ENCODE peak calls at places on chromosome 18, in six cellular contexts. One of them, this sample, is unnamed.

GRCh38 chr18:58911241-58911640 is 46.6 kb downstream of the ZNF532 start:
- DNase-seq in right lobe of liver: no peak
- DNase-seq in A549: no peak
- DNase-seq in K562: no peak
- DNase-seq in ovary: no peak
- DNase-seq in adrenal gland: no peak
- DNase-seq in this sample: no peak

GRCh38 chr18:77006305-77007175 is 126.0 kb downstream of the MBP start:
- DNase-seq in right lobe of liver: no peak
- DNase-seq in A549: no peak
- DNase-seq in K562: no peak
- DNase-seq in ovary: no peak
- DNase-seq in adrenal gland: no peak
- DNase-seq in this sample: no peak

GRCh38 chr18:63606526-63606925 is 19.4 kb downstream of the SERPINB13 start:
- DNase-seq in right lobe of liver: no peak
- DNase-seq in A549: no peak
- DNase-seq in K562: no peak
- DNase-seq in ovary: no peak
- DNase-seq in adrenal gland: no peak
- DNase-seq in this sample: no peak

GRCh38 chr18:74778191-74778847 is 180.6 kb downstream of the ZNF407 start:
- DNase-seq in right lobe of liver: no peak
- DNase-seq in A549: no peak
- DNase-seq in K562: peak
- DNase-seq in ovary: no peak
- DNase-seq in adrenal gland: no peak
- DNase-seq in this sample: no peak

GRCh38 chr18:11516988-11517630 is 92.3 kb upstream of the SLC35G4 start:
- DNase-seq in right lobe of liver: no peak
- DNase-seq in A549: no peak
- DNase-seq in K562: no peak
- DNase-seq in ovary: no peak
- DNase-seq in adrenal gland: no peak
- DNase-seq in this sample: no peak

GRCh38 chr18:21203096-21203495 is 38.9 kb upstream of the GREB1L start:
- DNase-seq in right lobe of liver: no peak
- DNase-seq in A549: no peak
- DNase-seq in K562: no peak
- DNase-seq in ovary: no peak
- DNase-seq in adrenal gland: no peak
- DNase-seq in this sample: no peak

GRCh38 chr18:78554944-78555608 is 424.5 kb upstream of the SALL3 start:
- DNase-seq in right lobe of liver: no peak
- DNase-seq in A549: no peak
- DNase-seq in K562: no peak
- DNase-seq in ovary: no peak
- DNase-seq in adrenal gland: no peak
- DNase-seq in this sample: no peak

GRCh38 chr18:62784966-62785413 is 69.6 kb downstream of the PHLPP1 start:
- DNase-seq in right lobe of liver: no peak
- DNase-seq in A549: no peak
- DNase-seq in K562: no peak
- DNase-seq in ovary: peak
- DNase-seq in adrenal gland: peak
- DNase-seq in this sample: no peak

GRCh38 chr18:49178736-49179135 is 228.0 kb upstream of the SMAD7 start:
- DNase-seq in right lobe of liver: no peak
- DNase-seq in A549: peak
- DNase-seq in K562: peak
- DNase-seq in ovary: no peak
- DNase-seq in adrenal gland: no peak
- DNase-seq in this sample: no peak

GRCh38 chr18:46042571-46043123 is 29.4 kb downstream of the PSTPIP2 start:
- DNase-seq in right lobe of liver: no peak
- DNase-seq in A549: no peak
- DNase-seq in K562: no peak
- DNase-seq in ovary: no peak
- DNase-seq in adrenal gland: no peak
- DNase-seq in this sample: peak

GRCh38 chr18:77059294-77059916 is 73.2 kb downstream of the MBP start:
- DNase-seq in right lobe of liver: no peak
- DNase-seq in A549: peak
- DNase-seq in K562: peak
- DNase-seq in ovary: no peak
- DNase-seq in adrenal gland: no peak
- DNase-seq in this sample: no peak

GRCh38 chr18:12373032-12373770 is 3.8 kb downstream of the AFG3L2 start:
- DNase-seq in right lobe of liver: no peak
- DNase-seq in A549: no peak
- DNase-seq in K562: peak
- DNase-seq in ovary: no peak
- DNase-seq in adrenal gland: no peak
- DNase-seq in this sample: no peak

GRCh38 chr18:61935362-61935761 is 42.6 kb upstream of the RNF152 start:
- DNase-seq in right lobe of liver: no peak
- DNase-seq in A549: no peak
- DNase-seq in K562: no peak
- DNase-seq in ovary: no peak
- DNase-seq in adrenal gland: no peak
- DNase-seq in this sample: no peak

GRCh38 chr18:71287268-71287667 is 998.4 kb downstream of the SOCS6 start:
- DNase-seq in right lobe of liver: no peak
- DNase-seq in A549: no peak
- DNase-seq in K562: no peak
- DNase-seq in ovary: no peak
- DNase-seq in adrenal gland: no peak
- DNase-seq in this sample: no peak

DNA sequence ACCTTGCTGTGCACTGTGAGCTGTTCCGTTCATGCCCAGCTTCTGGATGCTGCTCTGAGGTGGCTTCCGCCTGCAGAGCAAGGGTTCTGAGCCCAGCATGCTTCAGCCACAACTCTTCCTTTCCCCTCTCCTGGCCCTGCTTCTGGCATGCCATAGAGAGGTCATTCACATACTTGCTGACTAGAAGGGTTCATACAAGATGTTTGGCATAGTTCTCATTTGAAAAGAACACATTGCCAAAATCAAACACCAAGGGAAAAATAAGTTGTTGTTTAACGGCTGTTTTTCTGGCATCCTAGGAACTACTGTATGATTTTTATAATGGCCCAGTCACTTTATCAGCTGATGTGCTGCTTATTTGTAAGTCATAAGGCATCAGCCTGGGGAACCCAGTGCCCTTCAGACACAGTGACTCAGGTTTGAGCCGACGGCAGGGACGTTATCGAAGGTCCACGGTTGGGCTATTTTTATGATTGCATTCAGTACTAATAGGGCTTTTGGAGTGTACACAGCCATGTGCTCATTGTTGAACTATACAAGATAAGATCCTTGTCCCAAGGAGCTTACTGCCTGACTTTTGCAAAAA is 53.9 kb upstream of the CTAGE1 start:
- DNase-seq in right lobe of liver: no peak
- DNase-seq in A549: no peak
- DNase-seq in K562: no peak
- DNase-seq in ovary: no peak
- DNase-seq in adrenal gland: peak
- DNase-seq in this sample: no peak
- TF ChIP-seq POLR2A in right lobe of liver: no peak
- TF ChIP-seq POLR2A in A549: no peak
- TF ChIP-seq POLR2A in K562: no peak
- TF ChIP-seq POLR2A in ovary: no peak
- TF ChIP-seq POLR2A in adrenal gland: peak
- TF ChIP-seq POLR2A in this sample: no peak

GRCh38 chr18:9737814-9738160 is 29.7 kb downstream of the RAB31 start:
- DNase-seq in right lobe of liver: no peak
- DNase-seq in A549: no peak
- DNase-seq in K562: no peak
- DNase-seq in ovary: peak
- DNase-seq in adrenal gland: no peak
- DNase-seq in this sample: no peak

GRCh38 chr18:9736445-9736844 is 28.3 kb downstream of the RAB31 start:
- DNase-seq in right lobe of liver: no peak
- DNase-seq in A549: no peak
- DNase-seq in K562: no peak
- DNase-seq in ovary: no peak
- DNase-seq in adrenal gland: no peak
- DNase-seq in this sample: no peak

GRCh38 chr18:9735879-9736278 is 27.8 kb downstream of the RAB31 start:
- DNase-seq in right lobe of liver: no peak
- DNase-seq in A549: no peak
- DNase-seq in K562: no peak
- DNase-seq in ovary: no peak
- DNase-seq in adrenal gland: no peak
- DNase-seq in this sample: no peak

GRCh38 chr18:9738266-9738969 is 30.3 kb downstream of the RAB31 start:
- DNase-seq in right lobe of liver: no peak
- DNase-seq in A549: no peak
- DNase-seq in K562: no peak
- DNase-seq in ovary: no peak
- DNase-seq in adrenal gland: no peak
- DNase-seq in this sample: no peak

DNA sequence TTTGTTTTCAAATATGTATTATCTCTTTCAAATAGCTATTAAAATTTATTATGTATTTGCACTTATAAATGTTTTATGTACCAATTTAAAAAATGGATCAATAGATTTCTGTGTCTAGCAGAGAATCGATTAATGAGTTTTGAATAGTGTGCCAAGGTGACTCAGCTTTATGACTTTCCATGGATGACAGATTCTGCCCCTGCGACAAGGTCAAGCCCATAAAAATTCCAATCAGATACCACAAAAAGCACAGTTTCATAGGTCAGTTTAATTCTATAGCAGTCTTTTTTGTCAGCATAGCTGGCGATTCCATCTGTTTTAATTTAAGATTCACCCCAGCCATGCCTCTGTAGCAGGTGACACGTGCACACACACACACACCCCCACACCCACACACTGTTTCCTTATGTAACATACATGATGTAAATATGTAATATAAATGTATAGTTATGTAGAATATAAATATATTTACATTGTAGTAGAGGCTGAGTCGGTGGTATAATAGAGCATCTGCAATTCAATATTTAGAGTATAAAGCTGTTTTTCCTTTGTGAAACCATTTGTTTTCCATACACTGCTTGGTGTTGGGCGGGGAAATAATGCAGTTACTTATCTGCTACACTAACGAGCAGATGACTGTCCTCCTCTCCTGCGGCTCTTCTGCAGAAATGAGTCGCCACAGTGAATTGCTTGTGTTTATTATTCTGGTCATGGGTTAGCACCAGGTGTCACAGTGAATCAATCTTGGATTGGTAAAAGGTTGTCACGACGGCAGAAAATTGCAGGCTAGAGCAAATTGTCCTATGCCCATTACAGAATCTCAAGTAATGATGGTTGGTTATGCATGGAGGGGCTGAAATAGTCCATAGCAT is 29.1 kb downstream of the RAB31 start:
- DNase-seq in right lobe of liver: no peak
- DNase-seq in A549: no peak
- DNase-seq in K562: no peak
- DNase-seq in ovary: no peak
- DNase-seq in adrenal gland: no peak
- DNase-seq in this sample: no peak
- TF ChIP-seq CTCF in right lobe of liver: no peak
- TF ChIP-seq CTCF in A549: no peak
- TF ChIP-seq CTCF in K562: no peak
- TF ChIP-seq CTCF in ovary: no peak
- TF ChIP-seq CTCF in adrenal gland: no peak
- TF ChIP-seq CTCF in this sample: no peak

DNA sequence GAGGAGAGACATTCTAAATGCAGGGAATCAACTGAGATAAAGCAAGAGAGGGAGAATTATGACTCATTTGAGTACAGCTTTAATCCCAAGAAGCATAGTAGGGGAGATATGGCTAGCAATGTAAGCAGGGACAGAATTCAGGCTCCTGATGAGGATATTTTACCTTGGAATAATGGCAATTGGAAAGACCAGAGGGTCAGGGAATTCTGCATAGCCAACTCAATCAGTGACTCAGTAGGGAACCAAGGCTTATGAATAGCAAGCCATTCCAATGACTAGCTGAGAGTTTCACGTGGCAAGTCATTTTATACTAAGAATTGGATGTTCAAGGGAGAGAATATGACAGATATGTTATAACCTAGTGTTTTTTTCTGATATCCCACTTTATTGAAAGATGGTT is 563.8 kb upstream of the NETO1 start:
- DNase-seq in right lobe of liver: no peak
- DNase-seq in A549: no peak
- DNase-seq in K562: no peak
- DNase-seq in ovary: no peak
- DNase-seq in adrenal gland: no peak
- DNase-seq in this sample: no peak
- TF ChIP-seq POLR2A in right lobe of liver: no peak
- TF ChIP-seq POLR2A in A549: no peak
- TF ChIP-seq POLR2A in K562: no peak
- TF ChIP-seq POLR2A in ovary: no peak
- TF ChIP-seq POLR2A in adrenal gland: no peak
- TF ChIP-seq POLR2A in this sample: no peak

DNA sequence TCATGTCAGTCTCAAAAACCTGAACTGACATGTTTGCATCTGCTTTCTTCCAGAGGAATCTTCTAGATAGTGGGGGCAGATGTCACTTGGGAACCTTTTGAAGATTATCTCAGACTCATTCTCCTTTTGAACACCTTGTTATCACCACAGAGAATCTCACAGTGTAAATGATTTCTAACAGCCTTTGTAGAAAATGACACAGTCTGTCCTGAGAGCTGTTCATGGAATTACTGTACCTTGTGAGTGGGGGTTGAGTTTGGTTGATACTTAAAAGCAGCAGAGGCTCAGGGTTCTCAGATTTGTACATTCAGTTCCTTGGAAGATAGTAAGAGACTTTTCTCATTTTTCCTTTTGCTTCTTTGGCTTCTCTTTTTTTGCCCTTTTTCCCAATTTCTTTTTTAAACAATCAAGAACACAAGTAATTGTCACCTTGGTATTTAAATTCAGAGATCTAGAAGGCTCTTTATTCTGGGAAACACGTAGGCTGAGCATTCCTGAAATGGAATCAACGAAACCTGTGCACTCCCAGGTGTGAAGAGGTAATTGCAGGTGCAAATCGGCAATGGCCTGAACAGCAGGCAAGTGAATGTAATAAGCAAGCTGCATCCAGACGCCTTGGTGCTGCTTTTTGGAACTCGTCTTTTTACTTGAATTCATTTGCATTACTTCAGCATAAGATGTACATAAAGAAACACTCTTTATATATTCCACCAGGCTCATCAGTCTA is 206.3 kb upstream of the CCDC68 start:
- DNase-seq in right lobe of liver: no peak
- DNase-seq in A549: no peak
- DNase-seq in K562: no peak
- DNase-seq in ovary: no peak
- DNase-seq in adrenal gland: no peak
- DNase-seq in this sample: no peak
- TF ChIP-seq CTCF in right lobe of liver: no peak
- TF ChIP-seq CTCF in A549: no peak
- TF ChIP-seq CTCF in K562: no peak
- TF ChIP-seq CTCF in ovary: no peak
- TF ChIP-seq CTCF in adrenal gland: no peak
- TF ChIP-seq CTCF in this sample: no peak

GRCh38 chr18:69941183-69941582 is 6.5 kb downstream of the CD226 start:
- DNase-seq in right lobe of liver: no peak
- DNase-seq in A549: no peak
- DNase-seq in K562: no peak
- DNase-seq in ovary: no peak
- DNase-seq in adrenal gland: no peak
- DNase-seq in this sample: no peak
- TF ChIP-seq POLR2A in right lobe of liver: no peak
- TF ChIP-seq POLR2A in A549: no peak
- TF ChIP-seq POLR2A in K562: no peak
- TF ChIP-seq POLR2A in ovary: no peak
- TF ChIP-seq POLR2A in adrenal gland: no peak
- TF ChIP-seq POLR2A in this sample: no peak

This sample was measured in lower leg skin.